ENCODE peak calls at places on chromosome 7, in four cellular contexts. P is cardiac muscle cell, B is heart right ventricle, H is left ventricle myocardium inferior. O is an unnamed sample.

GRCh38 chr7:70374772-70375533 is 757.0 kb upstream of the GALNT17 start:
- DNase-seq in B (no peak), H (no peak), P (no peak), O (no peak)

GRCh38 chr7:94055963-94056362 is 51.8 kb upstream of the BET1 start:
- DNase-seq in P (no peak), H (no peak), B (no peak), O (no peak)

GRCh38 chr7:42210333-42210732 is 26.7 kb downstream of the GLI3 start:
- DNase-seq in H (no peak), B (no peak), P (no peak), O (no peak)

GRCh38 chr7:88888684-88889083 is 93.1 kb upstream of the TEX47 start:
- DNase-seq in B (no peak), H (no peak), P (no peak), O (no peak)

GRCh38 chr7:29457141-29457561 is 106.5 kb upstream of the PRR15 start:
- DNase-seq in P (no peak), B (no peak), H (no peak), O (no peak)

GRCh38 chr7:154987571-154987970 is 15.4 kb downstream of the PAXIP1 start:
- DNase-seq in H (no peak), B (no peak), P (no peak), O (no peak)

GRCh38 chr7:52691257-52691656 is 344.2 kb upstream of the POM121L12 start:
- DNase-seq in H (no peak), B (no peak), P (no peak), O (no peak)

GRCh38 chr7:99033765-99034164 is 110.1 kb downstream of the SMURF1 start:
- DNase-seq in H (no peak), B (no peak), P (no peak), O (no peak)

GRCh38 chr7:106460792-106461254 is 176.0 kb upstream of the NAMPT start:
- DNase-seq in B (no peak), H (no peak), P (no peak), O (no peak)

GRCh38 chr7:142120474-142121000 is 9.0 kb downstream of the MGAM2 start:
- DNase-seq in P (no peak), B (no peak), H (no peak), O (no peak)

GRCh38 chr7:142123184-142123583 is 11.7 kb downstream of the MGAM2 start:
- DNase-seq in B (no peak), P (no peak), H (no peak), O (no peak)

GRCh38 chr7:142130282-142130681 is 18.8 kb downstream of the MGAM2 start:
- DNase-seq in P (no peak), B (no peak), H (no peak), O (no peak)

GRCh38 chr7:142131439-142131838 is 19.9 kb downstream of the MGAM2 start:
- DNase-seq in B (no peak), H (no peak), P (no peak), O (no peak)

GRCh38 chr7:142125576-142125975 is 14.1 kb downstream of the MGAM2 start:
- DNase-seq in P (no peak), H (no peak), B (no peak), O (no peak)
- TF ChIP-seq CTCF in P (no peak), H (no peak), B (no peak), O (no peak)

DNA sequence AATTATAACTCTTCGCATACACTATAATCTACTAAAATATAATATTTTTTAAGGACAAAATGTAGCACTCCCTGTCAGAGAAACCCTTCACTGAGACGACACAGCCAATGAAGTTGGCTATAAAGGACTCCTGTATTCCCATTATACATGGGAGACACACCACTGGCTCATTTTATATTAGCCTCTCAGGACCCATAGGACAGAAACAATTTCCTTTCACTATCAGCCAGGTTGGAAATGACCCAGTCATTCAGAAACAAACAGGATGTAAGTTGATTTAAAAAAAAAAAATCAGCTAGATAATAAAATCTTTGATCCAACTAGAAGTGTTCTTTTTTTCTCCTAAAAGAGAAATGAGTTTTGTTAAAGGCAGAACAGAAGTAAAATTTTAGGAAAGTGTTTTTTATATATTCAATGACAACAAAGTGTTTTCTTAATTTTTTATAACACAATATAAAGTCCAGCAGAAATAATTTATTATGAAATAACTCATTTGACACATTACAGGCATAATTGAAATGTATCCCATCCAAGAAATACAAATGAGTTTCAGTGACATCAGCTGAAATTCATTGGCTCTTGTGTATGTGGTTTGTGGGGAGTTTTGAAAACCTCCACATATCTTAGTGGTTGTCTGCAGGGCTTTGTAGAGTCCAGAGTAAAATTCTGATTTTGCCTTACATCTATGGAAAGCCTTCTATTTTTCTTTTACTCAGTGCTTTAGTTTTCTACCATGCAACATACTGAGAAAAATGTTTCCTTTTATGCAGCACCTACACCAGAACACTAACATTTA is 64.1 kb downstream of the CTTNBP2 start:
- DNase-seq in H (no peak), B (no peak), P (no peak), O (no peak)
- H3K27ac ChIP-seq in H (no peak overlapping the region), B (no peak overlapping the region), P (peak overlapping the region; percentile 89), O (no peak overlapping the region)

DNA sequence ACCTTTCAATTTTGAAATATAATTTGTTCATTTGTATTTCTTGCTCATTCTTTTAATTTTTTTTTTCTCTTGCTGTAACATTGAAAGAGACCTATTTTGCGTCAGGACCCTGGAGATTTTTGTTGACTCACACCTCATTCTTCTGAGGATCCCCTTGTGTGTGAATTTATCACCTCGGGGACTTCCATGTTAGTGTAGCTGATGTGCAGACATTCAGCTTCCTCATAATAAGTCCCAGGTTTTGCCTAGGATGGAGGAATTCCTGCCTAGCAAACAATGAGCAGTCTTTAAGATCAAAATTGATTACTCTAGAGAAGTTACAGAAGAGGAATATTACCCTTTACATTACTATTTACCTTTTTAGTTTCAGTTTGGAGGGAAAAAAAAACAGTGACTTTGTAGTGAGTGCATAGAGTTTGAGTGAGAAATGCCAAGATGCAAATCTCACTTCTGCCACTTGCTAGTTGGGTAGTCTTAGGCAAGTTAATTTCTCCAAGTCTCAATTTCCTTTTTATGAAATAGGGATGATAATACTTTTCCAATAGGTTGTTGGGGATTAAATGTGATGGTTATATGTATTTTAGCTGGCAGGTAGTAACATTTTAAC is 14.3 kb downstream of the TES start:
- DNase-seq in B (no peak), H (no peak), P (no peak), O (no peak)
- TF ChIP-seq CTCF in B (no peak), H (no peak), P (no peak), O (no peak)

GRCh38 chr7:3245077-3245476 is 56.0 kb upstream of the SDK1 start:
- DNase-seq in B (no peak), H (no peak), P (no peak), O (no peak)

GRCh38 chr7:3245721-3246120 is 55.3 kb upstream of the SDK1 start:
- DNase-seq in H (no peak), P (no peak), B (no peak), O (no peak)

GRCh38 chr7:3243256-3243655 is 57.8 kb upstream of the SDK1 start:
- DNase-seq in P (no peak), B (no peak), H (no peak), O (no peak)

GRCh38 chr7:3243680-3244079 is 57.4 kb upstream of the SDK1 start:
- DNase-seq in H (no peak), B (no peak), P (no peak), O (no peak)

DNA sequence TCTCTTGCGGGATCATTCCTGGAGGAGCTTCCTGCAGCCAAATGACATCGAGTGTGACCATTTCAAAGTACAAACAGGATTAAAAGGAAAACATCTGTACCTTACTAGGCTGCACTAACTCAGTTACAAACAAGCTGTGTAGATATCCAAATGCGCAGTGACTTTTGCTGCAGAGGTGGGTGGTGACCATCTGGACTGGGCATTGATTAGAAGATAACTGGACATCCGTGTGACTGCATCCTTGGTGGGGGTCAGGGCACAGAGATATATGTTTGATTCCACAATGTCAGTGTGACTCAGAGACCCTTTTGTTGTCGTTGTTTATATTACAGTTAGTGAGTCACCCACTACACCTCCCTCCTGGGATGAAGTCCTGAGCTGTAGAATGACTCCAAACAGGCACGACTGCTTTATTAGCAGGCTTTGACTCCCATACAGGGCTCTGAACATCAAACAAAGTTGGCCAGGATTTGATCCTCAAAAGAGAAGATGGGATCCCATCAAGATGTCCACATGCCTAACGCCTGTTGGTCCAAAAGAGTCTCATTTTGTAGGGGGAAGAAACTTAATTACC is 56.7 kb upstream of the SDK1 start:
- DNase-seq in P (peak; percentile 30), B (no peak), H (no peak), O (no peak)
- H3K27ac ChIP-seq in P (no peak overlapping the region), B (no peak overlapping the region), H (no peak overlapping the region), O (no peak overlapping the region)

DNA sequence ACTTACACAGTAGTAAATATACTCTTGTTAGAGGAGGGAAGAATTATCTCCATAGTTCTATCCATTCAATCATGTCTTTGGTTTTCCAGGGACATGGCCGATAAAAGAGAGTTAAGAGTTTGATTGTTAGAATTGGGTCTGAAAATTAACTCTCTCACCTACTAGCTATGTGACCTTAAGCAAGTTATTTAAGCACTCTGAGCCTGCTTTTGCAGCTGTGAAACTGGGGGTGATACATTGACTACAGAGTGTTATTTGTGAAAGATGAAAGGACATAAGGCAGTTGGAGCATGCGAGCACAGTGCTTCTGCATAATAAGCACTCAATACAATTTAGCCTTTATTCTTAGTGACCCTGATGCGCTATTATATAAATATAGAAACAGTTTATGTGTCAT is 96.9 kb upstream of the PTN start:
- DNase-seq in H (no peak), P (no peak), B (no peak), O (no peak)
- TF ChIP-seq CTCF in H (no peak), P (no peak), B (no peak), O (no peak)

GRCh38 chr7:1028044-1028770 is 16.1 kb upstream of the GPR146 start:
- DNase-seq in H (peak; percentile 92), P (peak; percentile 93), B (peak; percentile 90), O (peak; percentile 92)
- H3K27ac ChIP-seq in H (peak overlapping the region; percentile 94), P (peak overlapping the region; percentile 76), B (peak overlapping the region; percentile 93), O (peak overlapping the region; percentile 81)

GRCh38 chr7:118153551-118154177 is 30.3 kb upstream of the LSM8 start:
- DNase-seq in P (peak; percentile 46), H (no peak), B (no peak), O (no peak)
- TF ChIP-seq CTCF in P (peak; percentile 51), H (peak; percentile 74), B (peak; percentile 65), O (peak; percentile 75)

GRCh38 chr7:116584721-116585120 is 59.9 kb downstream of the CAV1 start:
- DNase-seq in H (no peak), P (no peak), B (no peak), O (no peak)
- H3K27ac ChIP-seq in H (no peak overlapping the region), P (no peak overlapping the region), B (no peak overlapping the region), O (no peak overlapping the region)